ENCODE peak calls at places on chromosomes 3 and 15, in six cellular contexts. One of them, this sample, is unnamed.

GRCh38 chr15:40306908-40307307 is 827 bp downstream of the PLCB2 start:
- DNase-seq in stimulated activated naive B cell treated with anti-CD40 and anti-IgM and Interleukin-4, amounts not matched to agents 10 μg/mL and 1 μg/mL and 100 μg/mL, for 72 hours: no peak
- DNase-seq in GM12865: no peak
- DNase-seq in hypothalamus: no peak
- DNase-seq in heart right ventricle: no peak
- DNase-seq in pons: no peak
- DNase-seq in this sample: no peak

GRCh38 chr3:18153571-18154173 is 271.5 kb downstream of the SATB1 start:
- DNase-seq in stimulated activated naive B cell treated with anti-CD40 and anti-IgM and Interleukin-4, amounts not matched to agents 10 μg/mL and 1 μg/mL and 100 μg/mL, for 72 hours: no peak
- DNase-seq in GM12865: no peak
- DNase-seq in hypothalamus: no peak
- DNase-seq in heart right ventricle: no peak
- DNase-seq in pons: peak
- DNase-seq in this sample: peak

GRCh38 chr3:158808697-158809096 is 6.8 kb downstream of the MFSD1 start:
- DNase-seq in stimulated activated naive B cell treated with anti-CD40 and anti-IgM and Interleukin-4, amounts not matched to agents 10 μg/mL and 1 μg/mL and 100 μg/mL, for 72 hours: no peak
- DNase-seq in GM12865: no peak
- DNase-seq in hypothalamus: no peak
- DNase-seq in heart right ventricle: no peak
- DNase-seq in pons: no peak
- DNase-seq in this sample: peak

GRCh38 chr3:94440767-94441493 is 378.1 kb downstream of the NSUN3 start:
- DNase-seq in stimulated activated naive B cell treated with anti-CD40 and anti-IgM and Interleukin-4, amounts not matched to agents 10 μg/mL and 1 μg/mL and 100 μg/mL, for 72 hours: no peak
- DNase-seq in GM12865: no peak
- DNase-seq in hypothalamus: no peak
- DNase-seq in heart right ventricle: no peak
- DNase-seq in pons: no peak
- DNase-seq in this sample: peak

GRCh38 chr3:177451277-177451880 is 254.1 kb upstream of the TBL1XR1 start:
- DNase-seq in stimulated activated naive B cell treated with anti-CD40 and anti-IgM and Interleukin-4, amounts not matched to agents 10 μg/mL and 1 μg/mL and 100 μg/mL, for 72 hours: no peak
- DNase-seq in GM12865: no peak
- DNase-seq in hypothalamus: no peak
- DNase-seq in heart right ventricle: no peak
- DNase-seq in pons: no peak
- DNase-seq in this sample: no peak

GRCh38 chr3:149554826-149555225 is 80.3 kb downstream of the TM4SF4 start:
- DNase-seq in stimulated activated naive B cell treated with anti-CD40 and anti-IgM and Interleukin-4, amounts not matched to agents 10 μg/mL and 1 μg/mL and 100 μg/mL, for 72 hours: no peak
- DNase-seq in GM12865: no peak
- DNase-seq in hypothalamus: no peak
- DNase-seq in heart right ventricle: no peak
- DNase-seq in pons: no peak
- DNase-seq in this sample: peak

GRCh38 chr3:174270841-174271240 is 588.3 kb upstream of the NAALADL2 start:
- DNase-seq in stimulated activated naive B cell treated with anti-CD40 and anti-IgM and Interleukin-4, amounts not matched to agents 10 μg/mL and 1 μg/mL and 100 μg/mL, for 72 hours: no peak
- DNase-seq in GM12865: no peak
- DNase-seq in hypothalamus: no peak
- DNase-seq in heart right ventricle: no peak
- DNase-seq in pons: no peak
- DNase-seq in this sample: peak

GRCh38 chr3:177553012-177553411 is 355.7 kb upstream of the TBL1XR1 start:
- DNase-seq in stimulated activated naive B cell treated with anti-CD40 and anti-IgM and Interleukin-4, amounts not matched to agents 10 μg/mL and 1 μg/mL and 100 μg/mL, for 72 hours: no peak
- DNase-seq in GM12865: no peak
- DNase-seq in hypothalamus: no peak
- DNase-seq in heart right ventricle: no peak
- DNase-seq in pons: peak
- DNase-seq in this sample: no peak

GRCh38 chr3:128424508-128425069 is 42.1 kb downstream of the DNAJB8 start:
- DNase-seq in stimulated activated naive B cell treated with anti-CD40 and anti-IgM and Interleukin-4, amounts not matched to agents 10 μg/mL and 1 μg/mL and 100 μg/mL, for 72 hours: no peak
- DNase-seq in GM12865: no peak
- DNase-seq in hypothalamus: no peak
- DNase-seq in heart right ventricle: no peak
- DNase-seq in pons: no peak
- DNase-seq in this sample: no peak

GRCh38 chr3:48747015-48747615 is 30.1 kb upstream of the IP6K2 start:
- DNase-seq in stimulated activated naive B cell treated with anti-CD40 and anti-IgM and Interleukin-4, amounts not matched to agents 10 μg/mL and 1 μg/mL and 100 μg/mL, for 72 hours: no peak
- DNase-seq in GM12865: no peak
- DNase-seq in hypothalamus: peak
- DNase-seq in heart right ventricle: no peak
- DNase-seq in pons: peak
- DNase-seq in this sample: no peak